ENCODE peak calls at places on chromosomes 12 and 14, in six cellular contexts. J is esophagus muscularis mucosa, C is B cell, G is tibial nerve, Q is right lobe of liver, Z is endothelial cell. L is an unnamed sample.

GRCh38 chr12:87756111-87756510 is 273.1 kb downstream of the C12orf50 start:
- DNase-seq in J (no peak), C (no peak), G (no peak), Q (no peak), Z (no peak), L (no peak)

GRCh38 chr14:51867753-51868152 is 7.3 kb downstream of the GNG2 start:
- DNase-seq in J (no peak), C (no peak), G (no peak), Q (no peak), Z (no peak), L (no peak)

GRCh38 chr12:122835693-122836026 is 403 bp downstream of the HIP1R start:
- DNase-seq in J (no peak), C (no peak), G (no peak), Q (peak), Z (no peak), L (no peak)

GRCh38 chr12:15274561-15274967 is 47.7 kb upstream of the PTPRO start:
- DNase-seq in J (no peak), C (no peak), G (no peak), Q (no peak), Z (no peak), L (no peak)

GRCh38 chr12:75480469-75480949 is at the start of gene GLIPR1:
- DNase-seq in J (peak), C (peak), G (peak), Q (peak), Z (no peak), L (peak)

GRCh38 chr12:8687846-8688601 is 9.8 kb upstream of the RIMKLB start:
- DNase-seq in J (peak), C (no peak), G (no peak), Q (no peak), Z (peak), L (no peak)

GRCh38 chr14:104553166-104554087 is 26.1 kb upstream of the C14orf180 start:
- DNase-seq in J (no peak), C (peak), G (no peak), Q (peak), Z (no peak), L (no peak)

GRCh38 chr14:102888748-102889147 is 33.7 kb upstream of the AMN start:
- DNase-seq in J (no peak), C (no peak), G (no peak), Q (no peak), Z (no peak), L (no peak)

GRCh38 chr14:41805633-41806032 is 199.0 kb downstream of the LRFN5 start:
- DNase-seq in J (no peak), C (no peak), G (no peak), Q (no peak), Z (no peak), L (no peak)

GRCh38 chr14:99684356-99684952 is 356 bp downstream of the CYP46A1 start:
- DNase-seq in J (no peak), C (no peak), G (no peak), Q (no peak), Z (no peak), L (no peak)

GRCh38 chr14:67749341-67750110 is 47.8 kb downstream of the RDH12 start:
- DNase-seq in J (no peak), C (no peak), G (no peak), Q (no peak), Z (no peak), L (no peak)

GRCh38 chr14:23248601-23249000 is 10.9 kb downstream of the RNF212B start:
- DNase-seq in J (no peak), C (no peak), G (no peak), Q (no peak), Z (no peak), L (no peak)

GRCh38 chr14:71586131-71586893 is 345.9 kb upstream of the RGS6 start:
- DNase-seq in J (no peak), C (no peak), G (no peak), Q (no peak), Z (no peak), L (no peak)

GRCh38 chr14:61266436-61267220 is 14.5 kb downstream of the TMEM30B start:
- DNase-seq in J (no peak), C (no peak), G (no peak), Q (no peak), Z (no peak), L (no peak)

GRCh38 chr12:40439771-40440492 is 215.1 kb downstream of the LRRK2 start:
- DNase-seq in J (no peak), C (no peak), G (no peak), Q (no peak), Z (no peak), L (no peak)

GRCh38 chr12:3520168-3520567 is 29.2 kb downstream of the PRMT8 start:
- DNase-seq in J (no peak), C (peak), G (no peak), Q (no peak), Z (no peak), L (no peak)

GRCh38 chr14:88706425-88706824 is 86.3 kb downstream of the EML5 start:
- DNase-seq in J (no peak), C (no peak), G (no peak), Q (no peak), Z (no peak), L (no peak)

GRCh38 chr12:108729612-108730336 is 1.5 kb downstream of the CORO1C start:
- DNase-seq in J (no peak), C (no peak), G (no peak), Q (no peak), Z (no peak), L (no peak)

GRCh38 chr12:71556881-71557280 is 106.8 kb downstream of the ZFC3H1 start:
- DNase-seq in J (no peak), C (no peak), G (no peak), Q (no peak), Z (no peak), L (no peak)

GRCh38 chr12:64682572-64683277 is 72.4 kb downstream of the RASSF3 start:
- DNase-seq in J (no peak), C (no peak), G (no peak), Q (no peak), Z (no peak), L (no peak)

GRCh38 chr12:39368891-39369290 is 74.0 kb downstream of the KIF21A start:
- DNase-seq in J (no peak), C (no peak), G (no peak), Q (no peak), Z (no peak), L (no peak)

GRCh38 chr12:83823386-83824045 is 1089.1 kb downstream of the SLC6A15 start:
- DNase-seq in J (no peak), C (no peak), G (no peak), Q (peak), Z (peak), L (peak)

GRCh38 chr14:104109731-104110361 is 24.3 kb downstream of the ASPG start:
- DNase-seq in J (no peak), C (peak), G (no peak), Q (peak), Z (no peak), L (no peak)

GRCh38 chr14:85252011-85252410 is 277.9 kb upstream of the FLRT2 start:
- DNase-seq in J (no peak), C (no peak), G (no peak), Q (no peak), Z (no peak), L (no peak)

GRCh38 chr12:31931796-31932715 is 27.2 kb upstream of the RESF1 start:
- DNase-seq in J (no peak), C (no peak), G (no peak), Q (no peak), Z (no peak), L (no peak)

GRCh38 chr12:111368291-111368683 is 608 bp downstream of the PHETA1 start:
- DNase-seq in J (no peak), C (no peak), G (no peak), Q (peak), Z (peak), L (no peak)

GRCh38 chr12:101009274-101009673 is 200.8 kb downstream of the SLC5A8 start:
- DNase-seq in J (no peak), C (no peak), G (no peak), Q (no peak), Z (no peak), L (no peak)

GRCh38 chr12:56081393-56082347 is 1.7 kb downstream of the ERBB3 start:
- DNase-seq in J (no peak), C (no peak), G (no peak), Q (peak), Z (no peak), L (no peak)

GRCh38 chr14:53411110-53411509 is 258.0 kb upstream of the DDHD1 start:
- DNase-seq in J (no peak), C (no peak), G (no peak), Q (no peak), Z (no peak), L (no peak)

GRCh38 chr12:23217158-23217557 is 592.2 kb downstream of the ETNK1 start:
- DNase-seq in J (no peak), C (no peak), G (no peak), Q (no peak), Z (no peak), L (no peak)

GRCh38 chr12:82359115-82359478 is 768 bp downstream of the METTL25 start:
- DNase-seq in J (no peak), C (no peak), G (no peak), Q (peak), Z (peak), L (no peak)

GRCh38 chr12:26402648-26403047 is 207.3 kb downstream of the SSPN start:
- DNase-seq in J (no peak), C (peak), G (no peak), Q (no peak), Z (no peak), L (no peak)
- TF ChIP-seq CTCF in J (no peak), C (peak), G (no peak), Q (no peak), Z (no peak), L (no peak)

DNA sequence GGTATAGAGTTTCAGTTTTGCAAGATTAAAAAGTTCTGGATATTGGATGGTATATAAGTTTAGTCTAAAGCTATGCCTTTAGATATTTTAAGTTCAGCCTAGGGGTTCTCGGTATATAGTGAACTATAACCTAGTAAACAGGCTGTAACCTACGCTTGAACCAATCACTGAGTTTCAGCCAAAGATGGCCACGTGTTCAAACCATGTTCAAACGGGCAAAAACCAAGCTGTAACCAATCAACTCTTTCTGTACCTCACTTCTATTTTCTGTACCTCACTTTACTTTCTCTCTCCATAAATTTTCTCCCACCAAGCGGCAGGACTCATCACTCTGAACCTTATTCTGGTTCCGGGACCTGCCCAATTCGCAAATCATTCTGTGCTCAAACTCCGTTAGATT is 1.4 kb downstream of the TMBIM4 start:
- DNase-seq in J (no peak), C (no peak), G (no peak), Q (no peak), Z (no peak), L (no peak)
- TF ChIP-seq CTCF in J (no peak), C (no peak), G (no peak), Q (no peak), Z (no peak), L (no peak)

GRCh38 chr12:59446156-59446555 is 149.7 kb upstream of the SLC16A7 start:
- DNase-seq in J (no peak), C (no peak), G (no peak), Q (no peak), Z (no peak), L (no peak)

GRCh38 chr12:59444932-59445331 is 150.9 kb upstream of the SLC16A7 start:
- DNase-seq in J (no peak), C (no peak), G (no peak), Q (no peak), Z (no peak), L (no peak)
- TF ChIP-seq CTCF in J (no peak), C (peak), G (no peak), Q (peak), Z (no peak), L (no peak)

DNA sequence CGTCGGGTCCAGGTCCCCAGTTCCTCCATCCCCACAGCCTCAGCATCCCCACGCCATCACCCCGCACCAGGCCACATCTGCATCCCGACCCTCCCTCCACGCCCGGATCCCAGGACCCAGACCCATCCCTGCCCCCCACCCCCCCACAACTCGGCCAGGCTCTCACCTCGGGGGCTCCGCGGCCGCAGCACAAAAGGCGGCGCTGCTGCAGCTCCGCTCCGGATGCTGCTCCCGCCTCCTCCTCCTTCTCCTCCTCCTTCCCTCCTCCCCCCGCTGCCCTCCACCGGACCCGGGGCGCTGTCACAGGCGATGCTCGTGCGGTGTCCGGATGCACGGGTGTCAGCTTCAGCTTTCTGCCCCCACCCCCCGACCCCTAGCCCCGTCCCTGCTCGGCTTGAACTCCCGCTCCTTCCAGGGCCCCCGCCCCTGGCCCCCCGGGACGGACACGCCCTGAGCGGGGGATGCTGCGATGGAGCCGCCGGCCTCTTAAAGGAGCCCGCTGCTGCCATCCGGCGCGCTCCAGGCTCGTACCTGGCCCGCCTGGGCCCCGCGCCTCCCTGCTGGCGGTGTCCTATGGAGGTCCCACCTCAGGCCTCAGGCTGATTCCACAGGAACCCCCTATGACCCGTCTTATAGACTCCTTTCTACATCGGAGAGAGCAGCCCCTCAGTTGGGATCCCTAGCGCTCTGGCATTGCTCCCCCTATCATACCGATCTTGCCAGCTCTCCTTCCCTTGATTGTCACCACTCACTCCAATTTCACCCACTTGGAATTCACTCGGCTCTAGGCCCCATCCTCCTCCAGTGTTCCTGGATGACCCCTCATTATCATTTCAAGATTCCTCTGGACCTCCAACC is at the start of gene MAP3K12:
- DNase-seq in J (peak), C (peak), G (peak), Q (peak), Z (peak), L (no peak)
- TF ChIP-seq CTCF in J (no peak), C (peak), G (no peak), Q (no peak), Z (no peak), L (peak)

GRCh38 chr14:72758993-72759392 is 134.9 kb downstream of the DPF3 start:
- DNase-seq in J (no peak), C (no peak), G (no peak), Q (no peak), Z (no peak), L (no peak)

GRCh38 chr14:72759670-72760069 is 134.2 kb downstream of the DPF3 start:
- DNase-seq in J (no peak), C (no peak), G (no peak), Q (no peak), Z (no peak), L (no peak)

GRCh38 chr14:72756967-72757366 is 136.9 kb downstream of the DPF3 start:
- DNase-seq in J (no peak), C (no peak), G (no peak), Q (no peak), Z (no peak), L (no peak)

GRCh38 chr14:72755766-72756165 is 138.1 kb downstream of the DPF3 start:
- DNase-seq in J (no peak), C (no peak), G (no peak), Q (no peak), Z (no peak), L (no peak)

DNA sequence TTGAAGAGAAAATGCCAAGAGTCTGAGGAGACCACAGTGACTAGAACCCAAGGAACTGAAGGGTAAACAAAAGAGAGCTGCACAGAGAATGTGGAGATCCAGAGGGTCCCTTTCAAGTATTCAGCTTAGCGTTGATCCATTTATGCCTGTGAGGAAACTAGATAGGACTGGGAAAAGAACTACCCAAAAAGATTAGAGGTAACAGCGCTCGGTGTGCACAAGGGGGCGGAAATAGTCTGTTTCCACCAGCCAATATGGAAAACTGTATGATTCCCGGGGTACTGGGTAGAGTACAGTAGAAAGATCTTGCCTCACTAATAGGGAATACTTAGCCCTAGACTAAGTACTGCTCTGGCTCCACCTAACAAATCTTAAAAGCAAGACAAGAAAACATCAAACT is 135.5 kb downstream of the DPF3 start:
- DNase-seq in J (no peak), C (no peak), G (no peak), Q (no peak), Z (no peak), L (no peak)
- TF ChIP-seq CTCF in J (no peak), C (no peak), G (no peak), Q (no peak), Z (no peak), L (no peak)

GRCh38 chr14:45287609-45288008 is 34.6 kb upstream of the MIS18BP1 start:
- DNase-seq in J (no peak), C (no peak), G (no peak), Q (no peak), Z (no peak), L (no peak)
- TF ChIP-seq CTCF in J (no peak), C (no peak), G (no peak), Q (no peak), Z (no peak), L (no peak)

DNA sequence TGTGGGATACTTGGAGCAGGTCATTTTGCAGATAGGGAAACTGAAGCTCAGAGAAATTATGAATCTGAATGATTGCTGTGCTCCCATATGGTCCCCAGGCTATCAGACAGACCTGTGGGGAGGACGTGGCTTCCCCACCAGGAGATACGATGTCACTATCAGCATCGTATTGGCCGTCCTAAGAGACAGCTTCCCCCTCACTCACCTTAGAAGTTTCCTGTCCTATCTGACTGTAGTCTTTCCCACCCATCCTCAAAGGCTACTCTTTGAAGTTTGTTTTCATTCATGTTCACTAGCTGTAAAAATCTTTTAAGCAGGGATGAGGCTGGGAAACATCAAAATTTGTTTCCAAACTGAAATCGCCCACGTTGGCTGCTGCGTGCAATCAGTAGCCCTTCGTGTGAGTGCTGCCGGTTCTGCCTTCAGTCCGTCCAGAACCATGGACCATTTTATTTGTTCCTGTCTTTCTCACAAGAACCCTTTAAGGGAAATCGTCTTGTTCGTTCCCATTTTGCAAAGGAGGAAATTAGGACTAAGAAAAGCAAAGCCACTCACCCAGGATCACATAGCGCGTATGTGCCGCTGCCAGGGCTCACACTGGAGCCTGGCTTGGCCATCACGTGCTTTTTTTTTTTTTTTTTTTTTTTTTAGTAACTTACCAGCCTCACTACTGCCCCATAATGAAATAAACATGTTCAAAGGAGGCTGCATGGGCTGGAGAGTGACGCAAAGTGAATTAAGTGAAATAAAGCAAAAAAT is 1.0 kb upstream of the KDM2B start:
- DNase-seq in J (no peak), C (no peak), G (no peak), Q (no peak), Z (no peak), L (no peak)
- TF ChIP-seq CTCF in J (no peak), C (no peak), G (no peak), Q (no peak), Z (no peak), L (no peak)